ENCODE peak calls at places on chromosomes 2 and 18, in eight cellular contexts. J is psoas muscle, H is cardiac muscle cell, Z is upper lobe of left lung, A is hepatocyte, U is adrenal gland, G is endodermal cell, O is WERI-Rb-1. N is an unnamed sample. For H3K36me3, the result is how much of the 10 kb centered on the place peaks cover.

GRCh38 chr18:58144106-58144505 is 100.1 kb downstream of the NEDD4L start:
- DNase-seq in U (no peak), J (no peak), G (no peak), H (no peak), A (no peak), Z (no peak), O (no peak), N (no peak)

GRCh38 chr18:21912339-21913239 is 172.0 kb downstream of the MIB1 start:
- DNase-seq in O (no peak), G (peak), H (peak), A (no peak), Z (no peak), J (no peak), U (no peak), N (no peak)

GRCh38 chr2:213227458-213227857 is 56.8 kb upstream of the SPAG16 start:
- DNase-seq in O (no peak), U (no peak), J (no peak), Z (no peak), A (no peak), G (no peak), H (no peak), N (no peak)

GRCh38 chr2:18047896-18048657 is 169.6 kb downstream of the KCNS3 start:
- DNase-seq in Z (no peak), H (peak), J (peak), A (peak), O (no peak), U (no peak), G (no peak), N (peak)

GRCh38 chr18:60982296-60982695 is 350.9 kb upstream of the CDH20 start:
- DNase-seq in A (no peak), J (no peak), G (no peak), Z (no peak), O (no peak), U (no peak), H (no peak), N (no peak)

GRCh38 chr18:63451774-63452173 is 25.0 kb upstream of the SERPINB5 start:
- DNase-seq in H (peak), G (no peak), Z (no peak), A (peak), U (no peak), O (no peak), J (no peak), N (no peak)

GRCh38 chr2:1869987-1870386 is 125.7 kb upstream of the PXDN start:
- DNase-seq in U (no peak), G (no peak), J (no peak), Z (no peak), A (no peak), O (no peak), H (no peak), N (no peak)

GRCh38 chr2:41782306-41783158 is 265.3 kb upstream of the PKDCC start:
- DNase-seq in U (no peak), O (peak), H (peak), A (peak), Z (no peak), G (peak), J (no peak), N (no peak)

GRCh38 chr2:230864605-230865323 is at the start of gene ITM2C:
- DNase-seq in A (peak), H (peak), U (peak), O (peak), Z (peak), G (peak), J (peak), N (no peak)

GRCh38 chr2:128069769-128070168 is 21.2 kb upstream of the UGGT1 start:
- DNase-seq in O (no peak), U (peak), Z (no peak), G (no peak), A (no peak), H (peak), J (no peak), N (no peak)

GRCh38 chr2:184444217-184444616 is 154.1 kb upstream of the ZNF804A start:
- DNase-seq in U (no peak), H (no peak), G (no peak), A (no peak), J (no peak), Z (no peak), O (no peak), N (no peak)

GRCh38 chr2:70516596-70516995 is 37.0 kb downstream of the TGFA start:
- DNase-seq in Z (no peak), G (peak), O (no peak), H (no peak), A (no peak), J (no peak), U (peak), N (no peak)

GRCh38 chr2:218985021-218985324 is at the start of gene FEV:
- DNase-seq in O (peak), U (no peak), A (no peak), G (no peak), J (no peak), H (no peak), Z (peak), N (no peak)

GRCh38 chr2:162838141-162838500 is 446 bp downstream of the KCNH7 start:
- DNase-seq in G (no peak), J (no peak), U (no peak), Z (no peak), O (no peak), H (no peak), A (no peak), N (no peak)

GRCh38 chr2:231614559-231615057 is 21.9 kb downstream of the TEX44 start:
- DNase-seq in G (no peak), U (no peak), Z (peak), O (no peak), H (no peak), A (no peak), J (peak), N (no peak)

GRCh38 chr2:144875996-144876395 is 356.1 kb upstream of the ZEB2 start:
- DNase-seq in G (no peak), A (no peak), J (no peak), H (no peak), O (no peak), Z (no peak), U (no peak), N (no peak)

GRCh38 chr2:86672027-86672545 is 48.0 kb upstream of the RMND5A start:
- DNase-seq in A (no peak), H (peak), J (no peak), Z (no peak), U (no peak), O (no peak), G (no peak), N (no peak)

GRCh38 chr18:28065031-28065792 is 111.7 kb downstream of the CDH2 start:
- DNase-seq in H (peak), A (peak), G (no peak), U (peak), O (no peak), J (no peak), Z (no peak), N (no peak)

GRCh38 chr18:52667388-52667787 is 327.4 kb downstream of the DCC start:
- DNase-seq in A (no peak), Z (no peak), H (no peak), J (no peak), G (no peak), O (no peak), U (no peak), N (no peak)

GRCh38 chr18:52670903-52671302 is 330.9 kb downstream of the DCC start:
- DNase-seq in J (no peak), U (no peak), H (peak), O (peak), G (no peak), A (peak), Z (no peak), N (no peak)
- TF ChIP-seq CTCF in J (no peak), U (no peak), H (no peak), O (peak), G (peak), A (peak), Z (peak), N (no peak)

DNA sequence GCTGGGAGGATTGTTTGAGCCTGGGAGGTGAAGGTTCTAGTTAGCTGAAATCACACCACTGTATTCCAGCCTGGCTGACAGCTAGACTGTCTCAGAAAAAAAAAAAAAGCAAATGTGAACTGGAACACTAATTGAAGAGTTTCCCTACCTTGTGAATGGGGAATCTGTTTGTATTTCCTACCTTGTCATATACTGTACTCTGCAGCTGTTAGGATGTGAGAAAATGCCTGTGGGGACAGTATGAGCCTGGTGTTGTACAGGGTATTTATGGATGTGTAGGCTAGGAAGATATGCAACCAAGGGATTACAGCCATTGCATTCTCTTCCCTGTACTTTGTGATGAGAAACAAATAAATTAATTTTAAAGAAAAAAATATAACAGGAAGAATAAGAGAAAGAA is 113.3 kb upstream of the FAM117B start:
- DNase-seq in O (no peak), A (no peak), J (no peak), U (no peak), H (no peak), Z (no peak), G (no peak), N (no peak)
- H3K36me3 ChIP-seq in O (under half), A (under half), J (under half), U (under half), H (under half), Z (under half), G (half or more), N (under half)

GRCh38 chr2:217941886-217942728 is 60.7 kb downstream of the TNS1 start:
- DNase-seq in U (no peak), Z (no peak), O (no peak), H (no peak), A (no peak), J (peak), G (no peak), N (no peak)
- H3K4me3 ChIP-seq in U (no peak), Z (peak), O (no peak), H (no peak), A (no peak), J (peak), G (no peak), N (peak)

DNA sequence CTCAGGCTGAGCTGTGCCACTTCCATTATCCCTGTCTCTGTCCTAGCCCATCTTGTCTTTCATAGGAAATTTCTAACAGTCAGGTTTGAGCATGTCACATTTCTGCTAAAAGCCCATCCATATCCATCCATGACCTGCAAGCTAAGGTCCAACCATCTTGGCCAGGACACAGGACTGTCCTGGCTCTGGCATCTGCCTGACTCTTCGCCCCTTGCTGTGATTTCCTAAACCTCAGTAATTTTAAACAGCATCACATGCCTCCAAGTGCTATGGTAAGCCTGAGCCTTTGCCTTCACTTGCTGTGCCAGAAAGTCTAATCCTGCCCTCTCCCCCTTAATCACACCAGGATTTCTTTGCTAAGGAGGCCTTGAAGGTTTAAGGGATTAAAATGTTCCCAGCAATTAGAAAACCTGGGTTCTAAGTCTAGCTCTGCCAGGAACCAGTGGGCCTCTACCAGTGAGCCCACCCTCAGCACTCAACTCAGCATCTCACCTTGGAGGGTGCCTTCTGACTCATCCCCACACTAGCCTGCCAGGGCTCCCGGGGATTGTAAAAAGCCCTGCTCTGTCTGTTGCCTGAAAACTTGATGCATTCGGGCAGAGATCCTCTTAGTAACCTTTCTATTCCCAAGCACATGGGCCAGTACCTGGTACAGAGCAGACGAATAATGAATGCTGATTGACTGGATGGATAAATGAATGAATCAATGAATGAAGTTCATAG is 411.0 kb downstream of the LRATD1 start:
- DNase-seq in H (no peak), J (no peak), Z (no peak), O (peak), U (no peak), A (no peak), G (no peak), N (no peak)
- TF ChIP-seq CTCF in H (no peak), J (no peak), Z (no peak), O (no peak), U (no peak), A (no peak), G (no peak), N (no peak)

GRCh38 chr2:96253006-96253405 is 12.8 kb downstream of the TMEM127 start:
- DNase-seq in H (no peak), J (no peak), O (no peak), A (peak), G (no peak), Z (no peak), U (no peak), N (no peak)

GRCh38 chr2:96259497-96259921 is 6.3 kb downstream of the TMEM127 start:
- DNase-seq in U (no peak), Z (no peak), H (no peak), J (peak), A (peak), G (no peak), O (peak), N (peak)

GRCh38 chr2:96254592-96254991 is 11.2 kb downstream of the TMEM127 start:
- DNase-seq in J (no peak), Z (no peak), U (no peak), O (no peak), A (no peak), G (no peak), H (no peak), N (no peak)

GRCh38 chr2:96258393-96259022 is 7.3 kb downstream of the TMEM127 start:
- DNase-seq in A (no peak), J (no peak), G (no peak), U (no peak), Z (no peak), O (no peak), H (no peak), N (peak)

DNA sequence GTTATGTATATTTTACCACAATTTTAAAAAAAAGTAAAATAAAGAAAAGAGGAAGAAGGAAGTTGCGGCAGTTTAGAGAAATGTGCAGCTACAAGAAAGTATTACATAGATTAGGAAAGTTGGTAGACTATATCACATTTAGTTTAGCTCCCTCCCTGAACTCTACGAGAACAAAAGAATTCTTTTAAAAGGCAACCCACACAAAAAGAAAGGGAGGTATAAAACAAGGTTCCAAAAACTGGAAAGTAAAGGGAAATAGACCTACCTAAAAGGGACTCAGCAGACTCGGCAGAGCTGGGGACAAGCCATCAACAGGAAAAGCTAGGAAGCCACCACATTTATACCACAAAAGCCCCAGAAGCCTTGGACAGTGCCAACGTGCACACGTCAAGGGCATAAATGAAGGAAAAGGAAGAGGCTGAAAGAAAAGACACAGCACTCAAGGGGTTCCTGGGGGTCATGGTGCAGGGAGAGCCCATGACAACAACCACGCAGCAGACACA is 9.1 kb downstream of the TMEM127 start:
- DNase-seq in U (no peak), A (no peak), J (no peak), G (no peak), Z (no peak), O (no peak), H (no peak), N (no peak)
- H3K36me3 ChIP-seq in U (under half), A (under half), J (under half), G (half or more), Z (under half), O (under half), H (under half), N (under half)

DNA sequence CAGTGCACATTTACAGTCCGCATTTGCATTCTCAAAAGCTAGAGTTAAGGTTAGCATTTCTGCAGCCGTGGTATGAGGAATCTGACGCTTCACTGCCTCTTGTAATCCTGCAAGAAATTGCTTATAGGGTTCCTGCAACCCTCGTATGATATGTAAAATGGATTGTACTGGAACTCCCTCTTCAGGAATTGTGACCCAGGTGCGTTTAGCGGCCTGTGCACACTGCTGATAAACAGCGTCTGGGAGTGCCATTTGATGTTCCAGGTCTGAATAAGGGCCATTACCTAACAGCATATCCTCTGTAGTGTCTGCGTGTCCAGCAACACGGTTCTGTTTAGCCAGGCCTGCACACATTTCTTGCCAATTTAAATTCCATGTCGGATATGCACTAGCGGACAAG is 42.5 kb downstream of the CXCR4 start:
- DNase-seq in J (no peak), U (no peak), Z (no peak), H (no peak), G (no peak), A (no peak), O (no peak), N (no peak)
- H3K4me3 ChIP-seq in J (no peak), U (no peak), Z (no peak), H (no peak), G (no peak), A (no peak), O (no peak), N (no peak)

GRCh38 chr2:11404381-11405073 is 60.1 kb upstream of the ROCK2 start:
- DNase-seq in A (no peak), O (no peak), H (no peak), G (no peak), J (no peak), Z (no peak), U (no peak), N (no peak)
- TF ChIP-seq CTCF in A (no peak), O (no peak), H (no peak), G (no peak), J (no peak), Z (no peak), U (no peak), N (no peak)

GRCh38 chr18:70322928-70323327 is 34.1 kb downstream of the SOCS6 start:
- DNase-seq in U (peak), H (peak), Z (no peak), O (no peak), A (peak), G (no peak), J (no peak), N (no peak)

GRCh38 chr18:70328169-70328568 is 39.3 kb downstream of the SOCS6 start:
- DNase-seq in J (no peak), Z (no peak), U (no peak), H (no peak), A (no peak), O (no peak), G (no peak), N (no peak)

GRCh38 chr18:70329076-70329475 is 40.2 kb downstream of the SOCS6 start:
- DNase-seq in J (no peak), A (no peak), Z (no peak), U (no peak), O (no peak), G (no peak), H (no peak), N (no peak)

GRCh38 chr18:70324897-70325296 is 36.1 kb downstream of the SOCS6 start:
- DNase-seq in G (no peak), U (no peak), O (no peak), A (no peak), H (no peak), J (no peak), Z (peak), N (no peak)

DNA sequence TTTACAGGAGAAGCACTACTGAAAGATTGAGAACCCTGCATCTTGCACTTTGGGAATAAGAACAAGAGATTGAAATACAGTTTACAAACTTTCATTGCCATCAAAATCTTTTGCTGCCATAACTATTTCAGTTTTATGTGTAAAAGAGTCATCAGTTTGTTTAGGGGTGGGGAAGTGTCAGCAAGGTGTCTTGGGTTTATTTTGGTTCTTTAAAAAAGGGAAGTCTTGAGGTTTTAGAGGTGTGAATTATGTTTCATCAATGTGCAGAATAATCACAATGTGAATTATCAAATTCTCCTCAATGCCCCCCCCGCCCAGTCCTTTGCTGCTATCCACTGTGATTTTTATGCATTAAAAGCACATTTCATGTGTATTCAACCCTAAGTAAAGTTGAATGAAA is 37.4 kb downstream of the SOCS6 start:
- DNase-seq in O (no peak), J (no peak), Z (no peak), A (no peak), G (no peak), U (no peak), H (no peak), N (no peak)
- H3K36me3 ChIP-seq in O (under half), J (under half), Z (under half), A (under half), G (half or more), U (under half), H (under half), N (under half)

N was measured in gastrocnemius medialis.